ENCODE peak calls at places on chromosomes 16 and 17, in four cellular contexts. D is GM23338, Q is transverse colon, O is HFF-Myc. G is an unnamed sample.

GRCh38 chr16:85309656-85310587 is 197.7 kb upstream of the CIBAR2 start:
- DNase-seq in D (peak; percentile 77), O (no peak), Q (peak; percentile 48), G (no peak)

GRCh38 chr16:2156025-2156848 is 655 bp downstream of the TRAF7 start:
- DNase-seq in D (peak; percentile 56), Q (no peak), O (no peak), G (no peak)

GRCh38 chr17:16122697-16123434 is 92.5 kb downstream of the NCOR1 start:
- DNase-seq in D (no peak), O (no peak), Q (no peak), G (no peak)

GRCh38 chr16:11698271-11698689 is 30.0 kb downstream of the SNN start:
- DNase-seq in O (no peak), Q (no peak), D (no peak), G (no peak)

GRCh38 chr17:65518256-65518655 is 43.2 kb downstream of the AXIN2 start:
- DNase-seq in O (no peak), Q (no peak), D (no peak), G (no peak)

GRCh38 chr17:80105762-80106161 is 4.4 kb downstream of the GAA start:
- DNase-seq in Q (peak; percentile 37), O (no peak), D (no peak), G (no peak)

GRCh38 chr17:82356845-82357355 is 2.1 kb upstream of the TEX19 start:
- DNase-seq in O (no peak), Q (peak; percentile 67), D (peak; percentile 69), G (no peak)

GRCh38 chr17:32971171-32971570 is 20.5 kb upstream of the SPACA3 start:
- DNase-seq in O (no peak), Q (no peak), D (no peak), G (no peak)

GRCh38 chr17:68733241-68734176 is 132.3 kb upstream of the FAM20A start:
- DNase-seq in O (peak; percentile 32), D (peak; percentile 33), Q (no peak), G (peak; percentile 29)

GRCh38 chr16:74563828-74564263 is 43.1 kb downstream of the GLG1 start:
- DNase-seq in D (no peak), Q (no peak), O (no peak), G (no peak)

GRCh38 chr17:66469088-66469442 is 166.7 kb downstream of the PRKCA start:
- DNase-seq in D (no peak), Q (no peak), O (no peak), G (no peak)

GRCh38 chr17:62619413-62620155 is 7.9 kb upstream of the MRC2 start:
- DNase-seq in Q (no peak), D (no peak), O (no peak), G (no peak)

GRCh38 chr16:70430667-70431536 is 8.0 kb downstream of the ST3GAL2 start:
- DNase-seq in D (peak; percentile 78), O (no peak), Q (peak; percentile 47), G (no peak)

GRCh38 chr17:43595466-43595865 is 49.3 kb upstream of the ETV4 start:
- DNase-seq in D (no peak), O (no peak), Q (no peak), G (no peak)

GRCh38 chr17:42422958-42423712 is at the start of gene CAVIN1:
- DNase-seq in D (peak; percentile 99), O (peak; percentile 85), Q (peak; percentile 93), G (peak; percentile 97)

GRCh38 chr17:17804007-17804406 is 32.8 kb downstream of the SREBF1 start:
- DNase-seq in D (no peak), O (no peak), Q (no peak), G (no peak)

GRCh38 chr16:53090591-53091507 is 36.1 kb downstream of the CHD9 start:
- DNase-seq in Q (peak; percentile 88), O (peak; percentile 99), D (no peak), G (peak; percentile 96)

GRCh38 chr17:3867606-3868005 is 21.6 kb upstream of the NCBP3 start:
- DNase-seq in O (no peak), Q (no peak), D (no peak), G (no peak)

GRCh38 chr16:25707982-25708583 is 16.3 kb downstream of the HS3ST4 start:
- DNase-seq in Q (peak; percentile 10), O (peak; percentile 1), D (peak; percentile 80), G (no peak)
- TF ChIP-seq CTCF in Q (peak; percentile 21), O (peak; percentile 28), D (peak; percentile 71), G (peak; percentile 6)

GRCh38 chr16:4315185-4316102 is at the start of gene GLIS2:
- DNase-seq in D (peak; percentile 89), O (no peak), Q (peak; percentile 60), G (no peak)

GRCh38 chr16:4314532-4315184 is 1.2 kb upstream of the GLIS2 start:
- DNase-seq in Q (no peak), D (peak; percentile 72), O (no peak), G (no peak)

GRCh38 chr16:4316732-4317461 is 1.0 kb downstream of the GLIS2 start:
- DNase-seq in D (no peak), O (no peak), Q (peak; percentile 30), G (no peak)

GRCh38 chr16:4316103-4316731 is 350 bp downstream of the GLIS2 start:
- DNase-seq in D (peak; percentile 65), Q (no peak), O (no peak), G (no peak)

GRCh38 chr16:4313563-4314531 is 2.0 kb upstream of the GLIS2 start:
- DNase-seq in D (peak; percentile 86), O (no peak), Q (peak; percentile 50), G (no peak)
- H3K4me3 ChIP-seq in D (peak overlapping the region; percentile 73), O (no peak overlapping the region), Q (no peak overlapping the region), G (no peak overlapping the region)

GRCh38 chr17:44778656-44779210 is 19.9 kb downstream of the ADAM11 start:
- DNase-seq in Q (no peak), D (no peak), O (no peak), G (no peak)
- TF ChIP-seq CTCF in Q (no peak), D (no peak), O (no peak), G (no peak)

DNA sequence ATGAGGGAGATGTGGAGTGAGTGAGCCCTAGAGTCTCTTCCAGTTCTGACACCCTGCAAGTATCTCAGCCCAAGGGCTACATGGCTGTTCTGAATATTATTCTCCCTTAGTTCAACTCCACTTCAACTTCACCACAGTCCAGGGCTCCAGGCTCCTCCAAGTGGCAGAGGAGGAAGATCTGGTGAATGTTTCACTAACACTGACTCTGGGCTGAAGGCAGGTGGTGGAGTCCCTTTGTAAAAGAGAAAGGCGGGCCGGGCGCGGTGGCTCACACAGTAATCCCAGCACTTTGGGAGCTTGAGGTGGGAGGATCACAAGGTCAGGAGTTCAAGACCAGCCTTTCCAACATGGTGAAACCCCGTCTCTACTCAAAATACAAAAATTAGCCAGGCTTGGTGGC is 13.6 kb downstream of the CCDC92B start:
- DNase-seq in Q (peak; percentile 40), O (no peak), D (no peak), G (no peak)
- H3K4me3 ChIP-seq in Q (no peak overlapping the region), O (no peak overlapping the region), D (no peak overlapping the region), G (no peak overlapping the region)

G was measured in AG04450.